ENCODE peak calls at places on chromosomes 16 and 17, in six cellular contexts. E, R, W, S, X and T are unnamed samples.

GRCh38 chr17:43069368-43069898 is 44.4 kb downstream of the RND2 start:
- DNase-seq in E (no peak), R (no peak), W (no peak), S (no peak), X (no peak), T (no peak)

GRCh38 chr16:3810198-3810664 is 70.3 kb downstream of the CREBBP start:
- DNase-seq in E (no peak), R (no peak), W (peak), S (no peak), X (no peak), T (no peak)

GRCh38 chr17:82414548-82415281 is 3.4 kb upstream of the HEXD start:
- DNase-seq in E (peak), R (peak), W (no peak), S (peak), X (peak), T (peak)

GRCh38 chr16:48125888-48126287 is 29.9 kb downstream of the ABCC12 start:
- DNase-seq in E (no peak), R (no peak), W (no peak), S (no peak), X (no peak), T (no peak)

GRCh38 chr16:8565498-8565897 is 24.8 kb downstream of the TMEM114 start:
- DNase-seq in E (no peak), R (no peak), W (no peak), S (no peak), X (no peak), T (no peak)

GRCh38 chr17:66602659-66603363 is 232.1 kb upstream of the CACNG5 start:
- DNase-seq in E (no peak), R (no peak), W (no peak), S (no peak), X (no peak), T (no peak)

GRCh38 chr16:68289621-68290329 is 21.0 kb downstream of the SLC7A6OS start:
- DNase-seq in E (peak), R (peak), W (peak), S (peak), X (no peak), T (no peak)

GRCh38 chr17:40559016-40559853 is 6.0 kb downstream of the CCR7 start:
- DNase-seq in E (no peak), R (no peak), W (no peak), S (no peak), X (no peak), T (no peak)

GRCh38 chr17:76866774-76867577 is 1.2 kb upstream of the MGAT5B start:
- DNase-seq in E (no peak), R (no peak), W (no peak), S (no peak), X (no peak), T (no peak)

DNA sequence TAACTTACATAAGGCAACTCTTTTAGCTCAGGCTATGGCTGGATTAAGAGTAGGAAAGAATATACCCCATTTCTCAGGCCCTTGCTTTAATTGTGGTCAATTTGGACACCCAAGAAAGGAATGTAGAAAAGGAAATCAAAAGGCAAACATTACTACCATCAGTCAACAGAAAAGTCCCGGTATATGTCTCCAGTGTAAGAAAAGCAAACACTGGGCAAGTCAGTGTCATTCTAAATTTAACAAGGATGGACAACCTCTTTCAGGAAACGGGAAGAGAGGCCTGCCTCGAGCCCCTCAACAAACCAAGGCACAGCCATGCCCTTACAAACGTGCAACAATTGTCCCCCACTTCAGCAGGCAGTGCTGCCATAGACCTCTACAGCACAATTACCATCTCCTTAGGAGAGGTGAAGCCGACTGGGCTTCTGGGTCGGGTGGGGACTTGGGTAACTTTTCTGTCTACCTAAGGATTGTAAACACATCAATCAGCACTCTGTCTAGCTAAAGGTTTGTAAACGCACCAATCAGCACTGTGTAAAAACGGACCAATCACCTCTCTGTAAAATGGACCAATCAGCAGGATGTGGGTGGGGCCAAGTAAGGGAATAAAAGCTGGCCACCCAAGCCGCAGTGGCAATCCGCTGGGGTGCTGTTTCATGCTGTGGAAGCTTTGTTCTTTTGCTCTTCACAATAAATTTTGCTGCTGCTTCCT is 12.4 kb downstream of the MRPL58 start:
- DNase-seq in E (no peak), R (no peak), W (no peak), S (no peak), X (peak), T (no peak)
- TF ChIP-seq MYC in E (no peak), R (no peak), W (no peak), S (no peak), X (no peak), T (no peak)

GRCh38 chr17:55285340-55286301 is 20.9 kb downstream of the HLF start:
- DNase-seq in E (peak), R (no peak), W (no peak), S (no peak), X (peak), T (no peak)
- TF ChIP-seq MYC in E (no peak), R (no peak), W (no peak), S (no peak), X (peak), T (no peak)

DNA sequence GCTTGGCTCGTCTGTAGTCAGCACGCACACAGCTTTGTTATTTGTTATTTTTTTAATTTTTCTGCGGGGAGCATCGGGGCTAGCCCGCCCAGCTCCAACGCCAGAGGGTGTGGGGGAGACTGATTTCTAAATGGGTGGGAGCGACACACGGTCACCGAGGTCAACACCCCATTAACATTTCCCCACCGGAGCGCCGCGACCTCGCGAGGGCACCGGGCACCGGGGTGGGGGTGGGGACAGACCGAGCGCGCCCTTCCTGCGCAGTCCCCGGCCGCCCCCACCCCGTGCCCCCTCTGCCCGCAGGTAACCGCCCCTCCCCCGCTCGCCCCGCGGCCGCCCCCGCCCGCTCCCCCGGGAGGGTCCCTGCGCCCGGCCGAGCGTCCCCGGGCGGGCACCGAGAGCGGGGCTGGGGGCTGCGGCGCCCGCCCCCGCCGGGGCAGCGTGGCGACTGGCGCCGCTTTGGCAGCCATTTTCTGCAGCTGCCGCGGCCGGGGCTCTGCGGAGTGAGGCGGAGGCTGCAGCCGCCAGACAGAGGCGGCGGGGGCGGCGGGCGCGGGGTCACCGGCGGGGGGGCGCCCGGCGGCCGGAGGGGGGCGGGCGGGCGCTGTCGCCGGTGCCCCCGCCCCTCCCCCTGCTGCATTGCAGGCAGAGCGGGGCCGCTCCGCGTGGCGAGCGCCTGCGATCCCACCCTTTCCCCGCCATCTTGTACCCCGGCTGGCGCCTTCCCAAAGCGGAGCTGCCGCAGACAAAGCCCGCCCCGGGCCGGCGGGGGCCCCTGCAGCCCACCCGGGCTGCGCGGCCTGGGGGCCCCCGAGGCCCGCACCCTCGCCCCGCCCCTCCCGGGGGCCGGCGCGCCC is 16.3 kb upstream of the CBX8 start:
- DNase-seq in E (no peak), R (no peak), W (no peak), S (peak), X (no peak), T (peak)
- TF ChIP-seq MYC in E (no peak), R (peak), W (no peak), S (no peak), X (no peak), T (peak)

GRCh38 chr17:50222922-50223321 is 21.5 kb upstream of the COL1A1 start:
- DNase-seq in E (no peak), R (no peak), W (no peak), S (no peak), X (no peak), T (no peak)

GRCh38 chr17:50220811-50221210 is 19.4 kb upstream of the COL1A1 start:
- DNase-seq in E (no peak), R (no peak), W (no peak), S (no peak), X (no peak), T (no peak)

GRCh38 chr17:50219939-50220465 is 18.6 kb upstream of the COL1A1 start:
- DNase-seq in E (no peak), R (no peak), W (no peak), S (no peak), X (peak), T (no peak)

GRCh38 chr17:50219345-50219744 is 17.9 kb upstream of the COL1A1 start:
- DNase-seq in E (no peak), R (no peak), W (no peak), S (no peak), X (peak), T (peak)

DNA sequence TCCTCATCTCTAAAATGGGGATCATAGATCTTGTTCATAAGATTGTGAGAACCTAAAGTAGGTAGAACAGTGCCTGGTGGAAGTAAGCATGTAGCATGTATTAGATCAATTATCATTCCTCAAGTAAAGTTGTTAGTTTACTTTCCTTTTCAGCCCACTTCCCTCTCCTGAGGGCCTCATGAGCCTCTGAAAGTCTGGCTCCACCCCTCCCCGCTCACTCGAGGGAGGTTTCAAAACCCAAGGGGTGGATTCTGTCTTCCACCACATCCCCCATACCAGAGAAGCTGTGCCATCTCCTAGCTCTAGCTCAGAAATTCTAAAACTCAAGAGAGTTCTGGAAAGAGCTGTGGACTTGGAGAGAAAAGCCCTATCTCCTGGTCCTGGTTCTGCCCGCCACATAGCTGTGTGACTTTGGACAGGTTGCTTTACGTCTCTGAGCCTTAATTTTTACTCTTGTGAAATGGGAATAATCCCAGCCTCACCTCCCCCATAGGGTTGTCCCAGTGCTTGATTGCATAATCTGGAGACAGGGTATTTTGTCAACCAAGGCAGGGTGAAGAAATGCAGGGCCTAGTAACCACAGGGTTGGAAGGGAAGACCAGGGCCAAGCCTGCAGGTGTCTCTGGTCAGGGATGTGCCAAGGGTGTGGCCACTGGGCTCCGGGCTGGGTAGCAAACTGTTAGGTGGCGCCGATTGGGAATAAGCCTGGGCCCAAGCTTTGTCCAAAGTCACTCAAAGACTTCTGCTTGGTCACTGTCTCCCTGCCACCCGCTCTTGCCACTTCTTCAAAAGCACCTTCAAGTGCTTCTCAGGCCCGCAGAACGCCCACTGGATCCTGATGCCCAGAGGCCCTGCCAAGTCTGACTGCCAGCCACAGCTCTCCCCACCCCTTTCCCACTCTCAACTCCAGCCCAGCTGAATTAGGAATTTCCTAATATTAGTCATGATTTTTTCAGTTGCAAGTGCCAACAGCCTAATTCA is 20.4 kb upstream of the COL1A1 start:
- DNase-seq in E (no peak), R (peak), W (no peak), S (no peak), X (no peak), T (no peak)
- TF ChIP-seq MYC in E (no peak), R (no peak), W (no peak), S (no peak), X (no peak), T (no peak)

GRCh38 chr16:16917201-16917600 is 538.3 kb downstream of the NPIPA7 start:
- DNase-seq in E (no peak), R (no peak), W (no peak), S (no peak), X (no peak), T (no peak)
- TF ChIP-seq MYC in E (no peak), R (no peak), W (no peak), S (no peak), X (no peak), T (no peak)

GRCh38 chr16:2019500-2019899 is at the start of gene NPW:
- DNase-seq in E (no peak), R (no peak), W (no peak), S (peak), X (no peak), T (no peak)

GRCh38 chr16:2013527-2013926 is 3.9 kb upstream of the ZNF598 start:
- DNase-seq in E (no peak), R (no peak), W (no peak), S (no peak), X (no peak), T (no peak)

GRCh38 chr16:2015947-2016208 is 3.7 kb upstream of the NPW start:
- DNase-seq in E (no peak), R (no peak), W (no peak), S (no peak), X (no peak), T (no peak)

GRCh38 chr16:2016407-2016922 is 3.1 kb upstream of the NPW start:
- DNase-seq in E (no peak), R (peak), W (no peak), S (peak), X (peak), T (no peak)

DNA sequence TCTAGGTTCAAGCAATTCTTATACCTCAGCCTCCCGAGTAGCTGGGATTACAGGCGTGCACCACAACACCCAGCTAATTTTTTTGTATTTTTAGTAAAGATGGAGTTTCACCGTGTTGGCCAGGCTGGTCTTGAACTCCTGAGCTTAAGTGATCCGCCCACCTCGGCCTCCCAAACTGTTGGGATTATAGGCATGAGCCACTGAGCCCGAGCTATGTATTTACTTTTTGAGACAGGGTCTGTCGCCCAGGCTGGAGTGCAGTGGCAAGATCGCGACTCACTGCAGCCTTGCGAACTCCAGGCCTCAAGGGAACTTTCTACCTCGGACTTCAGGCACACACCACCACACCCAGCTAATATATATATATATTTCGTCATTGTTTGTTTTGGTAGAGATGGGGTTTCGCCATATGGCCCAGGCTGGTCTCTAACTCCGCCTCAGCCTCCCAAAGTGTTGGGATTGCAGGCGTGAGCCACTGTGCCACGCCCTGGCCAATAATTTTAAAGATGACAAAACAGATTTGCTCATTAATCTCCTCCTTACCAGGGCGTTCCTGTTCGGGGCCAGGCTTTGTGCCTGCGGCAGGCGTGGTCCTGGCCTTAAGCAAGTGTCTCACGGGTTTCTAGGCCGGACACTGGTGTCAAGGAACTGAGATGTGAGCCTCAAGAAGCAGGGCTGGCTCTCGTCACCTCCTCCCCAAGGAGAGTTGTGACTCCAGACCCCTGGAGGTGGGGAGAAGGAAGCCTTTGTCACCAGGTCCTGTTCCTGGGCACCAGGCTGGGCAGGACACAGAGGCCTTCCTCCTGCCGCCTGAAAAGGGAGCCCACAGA is 4.3 kb upstream of the NPW start:
- DNase-seq in E (no peak), R (peak), W (no peak), S (no peak), X (peak), T (peak)
- TF ChIP-seq MYC in E (no peak), R (no peak), W (no peak), S (no peak), X (peak), T (peak)

GRCh38 chr17:35116845-35117244 is 2.8 kb downstream of the RAD51D start:
- DNase-seq in E (no peak), R (peak), W (no peak), S (no peak), X (no peak), T (no peak)

GRCh38 chr17:35121315-35121714 is at the start of gene FNDC8:
- DNase-seq in E (no peak), R (no peak), W (no peak), S (no peak), X (no peak), T (no peak)

GRCh38 chr17:35119370-35120185 is at the start of gene RAD51D:
- DNase-seq in E (peak), R (peak), W (peak), S (peak), X (peak), T (peak)

GRCh38 chr17:35117984-35118383 is 1.7 kb downstream of the RAD51D start:
- DNase-seq in E (no peak), R (peak), W (peak), S (no peak), X (peak), T (no peak)
- TF ChIP-seq MYC in E (no peak), R (no peak), W (no peak), S (no peak), X (no peak), T (no peak)

GRCh38 chr16:10314811-10315210 is 71.0 kb upstream of the ATF7IP2 start:
- DNase-seq in E (no peak), R (peak), W (no peak), S (no peak), X (peak), T (no peak)
- TF ChIP-seq MYC in E (no peak), R (no peak), W (no peak), S (no peak), X (no peak), T (no peak)

GRCh38 chr17:35433075-35433894 is 985 bp upstream of the SLFN12 start:
- DNase-seq in E (peak), R (peak), W (peak), S (peak), X (peak), T (peak)
- TF ChIP-seq MYC in E (peak), R (peak), W (no peak), S (no peak), X (no peak), T (no peak)

GRCh38 chr17:21119247-21119944 is 7.4 kb upstream of the DHRS7B start:
- DNase-seq in E (peak), R (peak), W (no peak), S (peak), X (peak), T (peak)
- TF ChIP-seq MYC in E (no peak), R (peak), W (no peak), S (no peak), X (no peak), T (peak)